ENCODE peak calls at places on chromosomes 16 and 17, in six cellular contexts. One of them, this sample, is unnamed.

GRCh38 chr17:50420419-50421112 is 5.5 kb upstream of the ACSF2 start:
- DNase-seq in right atrium auricular region: peak
- DNase-seq in foreskin fibroblast: no peak
- DNase-seq in HL-60: no peak
- DNase-seq in CD4-positive, alpha-beta T cell: no peak
- DNase-seq in GM10248: no peak
- DNase-seq in this sample: no peak

GRCh38 chr16:67547423-67548264 is 14.7 kb upstream of the CTCF start:
- DNase-seq in right atrium auricular region: no peak
- DNase-seq in foreskin fibroblast: no peak
- DNase-seq in HL-60: no peak
- DNase-seq in CD4-positive, alpha-beta T cell: peak
- DNase-seq in GM10248: peak
- DNase-seq in this sample: no peak

GRCh38 chr16:16019488-16019887 is 70.1 kb downstream of the ABCC1 start:
- DNase-seq in right atrium auricular region: no peak
- DNase-seq in foreskin fibroblast: peak
- DNase-seq in HL-60: no peak
- DNase-seq in CD4-positive, alpha-beta T cell: no peak
- DNase-seq in GM10248: no peak
- DNase-seq in this sample: no peak

GRCh38 chr17:63082952-63083351 is 116.9 kb downstream of the TANC2 start:
- DNase-seq in right atrium auricular region: no peak
- DNase-seq in foreskin fibroblast: peak
- DNase-seq in HL-60: no peak
- DNase-seq in CD4-positive, alpha-beta T cell: no peak
- DNase-seq in GM10248: no peak
- DNase-seq in this sample: no peak

GRCh38 chr17:65774787-65775186 is 213.3 kb upstream of the AXIN2 start:
- DNase-seq in right atrium auricular region: no peak
- DNase-seq in foreskin fibroblast: no peak
- DNase-seq in HL-60: no peak
- DNase-seq in CD4-positive, alpha-beta T cell: no peak
- DNase-seq in GM10248: no peak
- DNase-seq in this sample: no peak

GRCh38 chr16:11100239-11100750 is 155.7 kb downstream of the SOCS1 start:
- DNase-seq in right atrium auricular region: peak
- DNase-seq in foreskin fibroblast: peak
- DNase-seq in HL-60: no peak
- DNase-seq in CD4-positive, alpha-beta T cell: no peak
- DNase-seq in GM10248: peak
- DNase-seq in this sample: no peak

GRCh38 chr17:30377574-30377973 is 1.2 kb upstream of the CPD start:
- DNase-seq in right atrium auricular region: no peak
- DNase-seq in foreskin fibroblast: no peak
- DNase-seq in HL-60: no peak
- DNase-seq in CD4-positive, alpha-beta T cell: no peak
- DNase-seq in GM10248: no peak
- DNase-seq in this sample: no peak

GRCh38 chr16:22316411-22316811 is 19.2 kb downstream of the POLR3E start:
- DNase-seq in right atrium auricular region: no peak
- DNase-seq in foreskin fibroblast: no peak
- DNase-seq in HL-60: no peak
- DNase-seq in CD4-positive, alpha-beta T cell: no peak
- DNase-seq in GM10248: no peak
- DNase-seq in this sample: no peak

GRCh38 chr17:45747907-45748306 is 36.2 kb upstream of the CRHR1 start:
- DNase-seq in right atrium auricular region: no peak
- DNase-seq in foreskin fibroblast: no peak
- DNase-seq in HL-60: no peak
- DNase-seq in CD4-positive, alpha-beta T cell: no peak
- DNase-seq in GM10248: no peak
- DNase-seq in this sample: no peak

GRCh38 chr17:60293580-60294335 is 98.2 kb downstream of the USP32 start:
- DNase-seq in right atrium auricular region: no peak
- DNase-seq in foreskin fibroblast: no peak
- DNase-seq in HL-60: no peak
- DNase-seq in CD4-positive, alpha-beta T cell: no peak
- DNase-seq in GM10248: no peak
- DNase-seq in this sample: no peak

GRCh38 chr16:53952215-53953208 is 248.6 kb downstream of the FTO start:
- DNase-seq in right atrium auricular region: no peak
- DNase-seq in foreskin fibroblast: no peak
- DNase-seq in HL-60: no peak
- DNase-seq in CD4-positive, alpha-beta T cell: no peak
- DNase-seq in GM10248: peak
- DNase-seq in this sample: no peak

GRCh38 chr17:17902877-17903276 is 66.1 kb upstream of the SREBF1 start:
- DNase-seq in right atrium auricular region: no peak
- DNase-seq in foreskin fibroblast: no peak
- DNase-seq in HL-60: no peak
- DNase-seq in CD4-positive, alpha-beta T cell: no peak
- DNase-seq in GM10248: no peak
- DNase-seq in this sample: no peak

GRCh38 chr17:48505788-48506187 is 25.0 kb downstream of the HOXB1 start:
- DNase-seq in right atrium auricular region: no peak
- DNase-seq in foreskin fibroblast: peak
- DNase-seq in HL-60: peak
- DNase-seq in CD4-positive, alpha-beta T cell: no peak
- DNase-seq in GM10248: peak
- DNase-seq in this sample: peak

GRCh38 chr16:65660390-65660789 is 538.5 kb upstream of the CDH11 start:
- DNase-seq in right atrium auricular region: no peak
- DNase-seq in foreskin fibroblast: no peak
- DNase-seq in HL-60: no peak
- DNase-seq in CD4-positive, alpha-beta T cell: no peak
- DNase-seq in GM10248: no peak
- DNase-seq in this sample: no peak

GRCh38 chr16:67283826-67284555 is 4.7 kb downstream of the PLEKHG4 start:
- DNase-seq in right atrium auricular region: no peak
- DNase-seq in foreskin fibroblast: no peak
- DNase-seq in HL-60: no peak
- DNase-seq in CD4-positive, alpha-beta T cell: no peak
- DNase-seq in GM10248: no peak
- DNase-seq in this sample: no peak

GRCh38 chr16:79380990-79381389 is 219.5 kb downstream of the MAF start:
- DNase-seq in right atrium auricular region: no peak
- DNase-seq in foreskin fibroblast: no peak
- DNase-seq in HL-60: no peak
- DNase-seq in CD4-positive, alpha-beta T cell: no peak
- DNase-seq in GM10248: no peak
- DNase-seq in this sample: no peak

GRCh38 chr16:60727856-60728255 is 1308.4 kb downstream of the CDH8 start:
- DNase-seq in right atrium auricular region: no peak
- DNase-seq in foreskin fibroblast: no peak
- DNase-seq in HL-60: no peak
- DNase-seq in CD4-positive, alpha-beta T cell: no peak
- DNase-seq in GM10248: no peak
- DNase-seq in this sample: no peak

GRCh38 chr17:7523033-7523432 is 25.8 kb upstream of the TNFSF12 start:
- DNase-seq in right atrium auricular region: no peak
- DNase-seq in foreskin fibroblast: no peak
- DNase-seq in HL-60: no peak
- DNase-seq in CD4-positive, alpha-beta T cell: peak
- DNase-seq in GM10248: no peak
- DNase-seq in this sample: no peak

DNA sequence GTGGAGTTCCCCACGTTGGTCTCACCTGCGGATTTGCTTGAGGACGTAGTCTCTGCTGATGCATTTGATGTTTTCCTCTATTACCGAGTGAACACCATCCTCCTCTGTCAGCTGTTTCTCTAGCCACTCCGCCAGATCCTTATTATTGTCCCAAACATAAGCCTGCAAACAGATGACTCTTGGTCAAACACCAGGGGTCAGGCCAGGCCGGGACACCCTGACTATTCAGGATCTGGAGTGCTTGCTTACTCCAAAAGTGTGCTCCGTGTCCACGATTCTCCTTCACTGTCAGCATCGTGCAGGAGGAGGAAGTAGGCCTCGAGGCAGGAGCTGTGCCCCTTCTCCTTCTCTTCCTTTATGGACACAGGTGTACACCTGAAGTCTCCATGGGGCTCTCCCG is 140.2 kb downstream of the AATF start:
- DNase-seq in right atrium auricular region: no peak
- DNase-seq in foreskin fibroblast: no peak
- DNase-seq in HL-60: no peak
- DNase-seq in CD4-positive, alpha-beta T cell: no peak
- DNase-seq in GM10248: no peak
- DNase-seq in this sample: no peak
- TF ChIP-seq CTCF in right atrium auricular region: no peak
- TF ChIP-seq CTCF in foreskin fibroblast: no peak
- TF ChIP-seq CTCF in HL-60: no peak
- TF ChIP-seq CTCF in CD4-positive, alpha-beta T cell: no peak
- TF ChIP-seq CTCF in GM10248: no peak
- TF ChIP-seq CTCF in this sample: no peak

GRCh38 chr17:10357768-10358167 is 15.0 kb downstream of the MYH13 start:
- DNase-seq in right atrium auricular region: no peak
- DNase-seq in foreskin fibroblast: no peak
- DNase-seq in HL-60: no peak
- DNase-seq in CD4-positive, alpha-beta T cell: no peak
- DNase-seq in GM10248: peak
- DNase-seq in this sample: no peak
- TF ChIP-seq CTCF in right atrium auricular region: peak
- TF ChIP-seq CTCF in foreskin fibroblast: peak
- TF ChIP-seq CTCF in HL-60: peak
- TF ChIP-seq CTCF in CD4-positive, alpha-beta T cell: peak
- TF ChIP-seq CTCF in GM10248: peak
- TF ChIP-seq CTCF in this sample: peak

GRCh38 chr17:76379646-76380376 is 4.6 kb upstream of the SPHK1 start:
- DNase-seq in right atrium auricular region: no peak
- DNase-seq in foreskin fibroblast: no peak
- DNase-seq in HL-60: no peak
- DNase-seq in CD4-positive, alpha-beta T cell: no peak
- DNase-seq in GM10248: no peak
- DNase-seq in this sample: no peak
- TF ChIP-seq CTCF in right atrium auricular region: no peak
- TF ChIP-seq CTCF in foreskin fibroblast: no peak
- TF ChIP-seq CTCF in HL-60: no peak
- TF ChIP-seq CTCF in CD4-positive, alpha-beta T cell: no peak
- TF ChIP-seq CTCF in GM10248: no peak
- TF ChIP-seq CTCF in this sample: no peak

DNA sequence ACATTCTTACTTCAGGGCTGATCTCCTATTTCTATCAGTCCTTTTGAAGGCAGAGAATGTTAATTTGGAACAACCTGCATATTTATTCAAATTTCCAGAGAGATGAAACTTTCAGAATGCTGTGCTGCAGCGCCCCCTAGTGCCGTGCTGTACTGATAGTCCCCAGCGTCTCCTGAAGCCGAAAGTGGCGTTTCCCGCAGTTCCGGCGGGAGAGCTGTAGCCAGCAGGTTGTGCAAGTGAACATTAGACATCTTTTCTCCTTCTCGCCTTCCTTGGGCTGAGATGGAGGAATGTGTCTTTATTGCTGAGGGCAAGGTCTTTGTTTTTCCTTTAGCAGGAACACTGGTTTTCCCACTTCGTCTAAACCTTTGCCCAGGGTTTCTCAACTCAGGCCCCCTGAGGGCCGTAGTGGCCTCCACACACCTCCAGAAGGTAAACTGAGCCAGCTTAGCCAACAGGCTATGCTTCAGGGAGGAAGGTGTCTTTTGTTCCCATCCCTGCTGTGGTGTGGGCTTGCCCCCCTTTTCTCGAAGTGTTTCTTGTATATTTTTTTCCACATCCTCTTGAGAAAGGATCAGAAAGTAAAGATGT is 26.4 kb downstream of the USP10 start:
- DNase-seq in right atrium auricular region: peak
- DNase-seq in foreskin fibroblast: peak
- DNase-seq in HL-60: peak
- DNase-seq in CD4-positive, alpha-beta T cell: peak
- DNase-seq in GM10248: peak
- DNase-seq in this sample: peak
- TF ChIP-seq CTCF in right atrium auricular region: peak
- TF ChIP-seq CTCF in foreskin fibroblast: peak
- TF ChIP-seq CTCF in HL-60: peak
- TF ChIP-seq CTCF in CD4-positive, alpha-beta T cell: peak
- TF ChIP-seq CTCF in GM10248: peak
- TF ChIP-seq CTCF in this sample: peak

GRCh38 chr17:4968916-4969550 is 1.4 kb upstream of the SPAG7 start:
- DNase-seq in right atrium auricular region: no peak
- DNase-seq in foreskin fibroblast: peak
- DNase-seq in HL-60: peak
- DNase-seq in CD4-positive, alpha-beta T cell: no peak
- DNase-seq in GM10248: no peak
- DNase-seq in this sample: no peak

GRCh38 chr17:4969551-4970231 is 2.1 kb upstream of the SPAG7 start:
- DNase-seq in right atrium auricular region: no peak
- DNase-seq in foreskin fibroblast: no peak
- DNase-seq in HL-60: no peak
- DNase-seq in CD4-positive, alpha-beta T cell: no peak
- DNase-seq in GM10248: no peak
- DNase-seq in this sample: no peak

GRCh38 chr17:4966844-4967538 is 626 bp downstream of the SPAG7 start:
- DNase-seq in right atrium auricular region: peak
- DNase-seq in foreskin fibroblast: peak
- DNase-seq in HL-60: peak
- DNase-seq in CD4-positive, alpha-beta T cell: peak
- DNase-seq in GM10248: peak
- DNase-seq in this sample: peak

GRCh38 chr17:4968166-4968915 is 724 bp upstream of the SPAG7 start:
- DNase-seq in right atrium auricular region: no peak
- DNase-seq in foreskin fibroblast: no peak
- DNase-seq in HL-60: no peak
- DNase-seq in CD4-positive, alpha-beta T cell: no peak
- DNase-seq in GM10248: peak
- DNase-seq in this sample: no peak

DNA sequence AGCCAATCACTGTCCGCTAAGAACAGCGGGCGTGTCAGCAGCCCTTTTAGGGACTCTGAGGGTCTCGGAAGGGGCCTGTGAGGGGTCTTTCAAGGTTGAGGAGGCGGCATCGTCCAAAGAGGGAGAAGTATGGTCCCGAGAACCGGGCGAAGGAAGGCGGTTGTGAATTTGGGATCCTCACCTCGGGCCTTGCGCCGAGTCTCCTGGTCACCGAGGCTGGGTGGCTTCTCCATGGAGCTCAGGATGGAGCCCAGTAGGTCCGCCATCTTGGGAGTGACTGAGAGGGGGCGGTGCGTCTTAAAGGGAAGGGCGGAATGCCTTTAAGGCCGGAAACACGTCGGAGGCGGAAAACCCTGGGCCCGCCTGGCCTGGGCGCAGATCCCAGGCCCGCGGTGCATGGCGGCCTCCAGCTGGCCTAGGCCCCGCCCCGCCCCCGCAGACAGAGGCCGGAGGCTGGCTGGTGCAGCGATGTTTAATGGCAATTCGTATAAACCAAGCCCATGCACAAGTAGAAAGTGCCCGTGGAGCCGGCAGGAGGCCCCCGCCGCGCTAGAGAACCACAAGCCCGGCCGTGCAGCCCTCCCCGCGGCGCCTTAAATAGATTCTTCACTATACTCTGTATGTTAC is at the start of gene SPAG7:
- DNase-seq in right atrium auricular region: peak
- DNase-seq in foreskin fibroblast: peak
- DNase-seq in HL-60: peak
- DNase-seq in CD4-positive, alpha-beta T cell: peak
- DNase-seq in GM10248: peak
- DNase-seq in this sample: peak
- TF ChIP-seq CTCF in right atrium auricular region: no peak
- TF ChIP-seq CTCF in foreskin fibroblast: peak
- TF ChIP-seq CTCF in HL-60: no peak
- TF ChIP-seq CTCF in CD4-positive, alpha-beta T cell: peak
- TF ChIP-seq CTCF in GM10248: no peak
- TF ChIP-seq CTCF in this sample: no peak

GRCh38 chr17:1455291-1455747 is 713 bp downstream of the CRK start:
- DNase-seq in right atrium auricular region: peak
- DNase-seq in foreskin fibroblast: peak
- DNase-seq in HL-60: no peak
- DNase-seq in CD4-positive, alpha-beta T cell: peak
- DNase-seq in GM10248: peak
- DNase-seq in this sample: peak
- TF ChIP-seq CTCF in right atrium auricular region: peak
- TF ChIP-seq CTCF in foreskin fibroblast: peak
- TF ChIP-seq CTCF in HL-60: no peak
- TF ChIP-seq CTCF in CD4-positive, alpha-beta T cell: peak
- TF ChIP-seq CTCF in GM10248: peak
- TF ChIP-seq CTCF in this sample: peak